ENCODE peak calls at places on chromosome 7, in eight cellular contexts. B is mesendoderm, N is PC-3, Q is astrocyte, O is GM23338, Y is mammary epithelial cell, S is fibroblast of lung, L is GM23248. X is an unnamed sample. For H3K27me3, the result is how much of the 10 kb centered on the place peaks cover.

GRCh38 chr7:55477781-55478374 is 94.4 kb downstream of the VOPP1 start:
- DNase-seq in B (peak), O (peak), Y (peak), S (peak), Q (peak), L (peak), N (no peak), X (no peak)

GRCh38 chr7:110307776-110308175 is 783.2 kb upstream of the LRRN3 start:
- DNase-seq in B (no peak), N (no peak), Y (no peak), L (no peak), O (no peak), Q (no peak), S (peak), X (no peak)

GRCh38 chr7:40888499-40888898 is 753.7 kb downstream of the SUGCT start:
- DNase-seq in L (no peak), B (no peak), O (no peak), Q (no peak), N (no peak), Y (no peak), S (no peak), X (no peak)

GRCh38 chr7:96327429-96327828 is 5.5 kb upstream of the SLC25A13 start:
- DNase-seq in N (peak), S (no peak), Q (no peak), Y (peak), L (no peak), O (no peak), B (no peak), X (no peak)

GRCh38 chr7:103540986-103541385 is 95.0 kb upstream of the SLC26A5 start:
- DNase-seq in Y (no peak), O (no peak), N (no peak), Q (no peak), B (no peak), L (peak), S (no peak), X (no peak)

GRCh38 chr7:158123214-158123613 is 464.4 kb downstream of the PTPRN2 start:
- DNase-seq in Y (no peak), N (no peak), S (no peak), L (no peak), B (no peak), O (no peak), Q (no peak), X (no peak)

GRCh38 chr7:73994023-73994422 is 34.0 kb upstream of the ELN start:
- DNase-seq in Y (no peak), S (no peak), N (no peak), O (no peak), Q (no peak), B (no peak), L (no peak), X (no peak)

GRCh38 chr7:46949270-46949931 is 632.5 kb downstream of the TNS3 start:
- DNase-seq in Q (no peak), L (no peak), N (no peak), O (no peak), Y (no peak), B (no peak), S (no peak), X (no peak)

GRCh38 chr7:130941322-130942210 is 207.6 kb upstream of the KLF14 start:
- DNase-seq in L (no peak), S (peak), Q (peak), Y (peak), O (no peak), B (no peak), N (peak), X (no peak)

GRCh38 chr7:44754802-44755697 is 6.4 kb downstream of the ZMIZ2 start:
- DNase-seq in B (no peak), S (no peak), Y (no peak), L (no peak), Q (no peak), N (no peak), O (no peak), X (no peak)

GRCh38 chr7:121755818-121756501 is 117.0 kb upstream of the PTPRZ1 start:
- DNase-seq in B (peak), N (no peak), O (peak), Y (no peak), L (no peak), S (no peak), Q (no peak), X (no peak)

GRCh38 chr7:36032362-36032818 is 120.7 kb upstream of the EEPD1 start:
- DNase-seq in S (no peak), N (peak), Q (no peak), L (peak), B (no peak), O (no peak), Y (peak), X (no peak)

GRCh38 chr7:111741811-111742240 is 179.5 kb upstream of the IMMP2L start:
- DNase-seq in Y (peak), S (peak), L (peak), N (peak), B (peak), Q (peak), O (peak), X (peak)

GRCh38 chr7:45203947-45204445 is 46.4 kb downstream of the RAMP3 start:
- DNase-seq in Q (no peak), O (no peak), S (peak), L (peak), N (no peak), B (no peak), Y (peak), X (peak)

GRCh38 chr7:25839084-25839769 is 312.8 kb upstream of the NFE2L3 start:
- DNase-seq in N (peak), Y (no peak), O (peak), B (peak), L (peak), Q (no peak), S (no peak), X (no peak)

GRCh38 chr7:27199820-27200760 is at the start of gene HOXA13:
- DNase-seq in Q (no peak), Y (peak), O (peak), B (no peak), S (no peak), L (peak), N (peak), X (peak)

GRCh38 chr7:5638994-5639393 is 142.5 kb downstream of the RNF216 start:
- DNase-seq in Q (no peak), O (peak), Y (no peak), N (no peak), S (no peak), B (peak), L (no peak), X (no peak)

GRCh38 chr7:83921798-83922607 is 272.6 kb downstream of the SEMA3A start:
- DNase-seq in Y (no peak), N (no peak), O (peak), B (no peak), Q (peak), S (peak), L (peak), X (no peak)

GRCh38 chr7:125118444-125118843 is 188.8 kb upstream of the POT1 start:
- DNase-seq in Y (peak), Q (no peak), L (no peak), O (no peak), B (peak), N (no peak), S (no peak), X (no peak)

GRCh38 chr7:28330384-28331070 is 81.8 kb upstream of the CREB5 start:
- DNase-seq in B (no peak), Q (no peak), S (peak), L (peak), O (no peak), Y (no peak), N (no peak), X (peak)

GRCh38 chr7:157719705-157720655 is 383.2 kb downstream of the DNAJB6 start:
- DNase-seq in O (no peak), B (no peak), L (no peak), Q (no peak), N (no peak), S (no peak), Y (no peak), X (no peak)

GRCh38 chr7:27945356-27945755 is 205.4 kb downstream of the TAX1BP1 start:
- DNase-seq in S (no peak), Y (no peak), B (no peak), Q (no peak), L (no peak), O (no peak), N (no peak), X (no peak)

GRCh38 chr7:9022456-9022855 is 589.0 kb downstream of the NXPH1 start:
- DNase-seq in B (no peak), N (no peak), Y (no peak), Q (no peak), O (no peak), L (no peak), S (no peak), X (no peak)

GRCh38 chr7:115475774-115476407 is 554.0 kb downstream of the MDFIC start:
- DNase-seq in N (peak), B (peak), Q (peak), Y (no peak), S (no peak), O (peak), L (no peak), X (no peak)

GRCh38 chr7:83547526-83547925 is 101.4 kb downstream of the SEMA3E start:
- DNase-seq in Q (peak), B (no peak), N (peak), S (peak), Y (peak), O (no peak), L (peak), X (peak)

GRCh38 chr7:111853231-111853990 is 291.1 kb upstream of the IMMP2L start:
- DNase-seq in B (no peak), N (no peak), Q (no peak), L (peak), Y (no peak), S (no peak), O (peak), X (no peak)

GRCh38 chr7:127239814-127240213 is 12.9 kb downstream of the GRM8 start:
- DNase-seq in L (no peak), N (no peak), Y (no peak), Q (no peak), S (no peak), B (peak), O (peak), X (no peak)

GRCh38 chr7:77727936-77728701 is 31.9 kb downstream of the RSBN1L start:
- DNase-seq in Y (no peak), S (peak), B (peak), O (peak), L (peak), N (no peak), Q (peak), X (no peak)

GRCh38 chr7:69577221-69577620 is 21.1 kb upstream of the AUTS2 start:
- DNase-seq in B (no peak), Y (no peak), S (no peak), Q (peak), N (no peak), L (peak), O (no peak), X (no peak)

GRCh38 chr7:73369009-73369408 is 41.0 kb downstream of the FKBP6 start:
- DNase-seq in O (no peak), Y (no peak), S (no peak), B (no peak), Q (no peak), L (no peak), N (no peak), X (no peak)

GRCh38 chr7:96495751-96496216 is 173.9 kb upstream of the SLC25A13 start:
- DNase-seq in Q (no peak), S (no peak), Y (no peak), N (peak), L (no peak), B (no peak), O (peak), X (no peak)

GRCh38 chr7:86926732-86927131 is 132.7 kb downstream of the ELAPOR2 start:
- DNase-seq in Q (peak), N (peak), B (peak), Y (peak), O (peak), L (peak), S (peak), X (peak)

GRCh38 chr7:7761974-7762769 is 43.8 kb upstream of the RPA3 start:
- DNase-seq in L (peak), B (no peak), Q (peak), Y (peak), O (no peak), N (peak), S (peak), X (peak)

GRCh38 chr7:142745783-142746182 is 3.5 kb upstream of the PRSS1 start:
- DNase-seq in L (no peak), B (no peak), Q (no peak), O (no peak), Y (no peak), S (no peak), N (no peak), X (no peak)

GRCh38 chr7:47827886-47828285 is 120.4 kb downstream of the PKD1L1 start:
- DNase-seq in B (no peak), O (no peak), L (no peak), N (no peak), S (no peak), Y (no peak), Q (no peak), X (no peak)

GRCh38 chr7:93923946-93924345 is 2.4 kb downstream of the GNG11 start:
- DNase-seq in Q (peak), N (no peak), Y (no peak), L (peak), S (peak), B (no peak), O (no peak), X (no peak)
- H3K27me3 ChIP-seq in Q (under half), N (under half), Y (under half), L (under half), S (under half), B (under half), O (under half), X (under half)

DNA sequence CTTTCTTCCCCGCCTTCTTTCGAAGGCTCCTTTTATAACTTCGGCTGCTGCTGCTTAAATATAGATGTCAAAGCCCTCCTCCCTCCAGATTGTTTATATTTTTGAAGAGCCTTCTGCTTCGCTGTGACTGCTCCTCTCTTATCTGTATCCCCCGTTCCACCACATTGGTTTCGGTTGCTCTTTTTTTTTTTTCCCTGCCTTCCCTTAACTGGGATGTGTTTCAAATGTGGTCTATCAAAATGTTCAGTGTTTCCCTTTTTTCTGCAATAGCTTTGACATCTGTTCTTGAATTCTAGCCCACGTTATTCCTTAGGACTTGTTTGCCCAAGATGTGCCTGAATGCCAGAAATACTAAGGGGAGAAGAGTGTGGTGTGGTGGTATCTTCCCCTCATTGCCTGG is 96.5 kb downstream of the CUX1 start:
- DNase-seq in O (no peak), L (no peak), B (no peak), S (peak), Q (peak), N (no peak), Y (no peak), X (no peak)
- H3K4me2 ChIP-seq in O (no peak), L (no peak), B (no peak), S (peak), Q (no peak), N (no peak), Y (no peak), X (no peak)

GRCh38 chr7:1060315-1061080 is 16.2 kb downstream of the GPR146 start:
- DNase-seq in S (no peak), Q (no peak), L (no peak), B (peak), O (peak), N (no peak), Y (no peak), X (no peak)
- H3K27ac ChIP-seq in S (no peak), Q (no peak), L (no peak), B (no peak), O (peak), N (no peak), Y (no peak), X (no peak)

DNA sequence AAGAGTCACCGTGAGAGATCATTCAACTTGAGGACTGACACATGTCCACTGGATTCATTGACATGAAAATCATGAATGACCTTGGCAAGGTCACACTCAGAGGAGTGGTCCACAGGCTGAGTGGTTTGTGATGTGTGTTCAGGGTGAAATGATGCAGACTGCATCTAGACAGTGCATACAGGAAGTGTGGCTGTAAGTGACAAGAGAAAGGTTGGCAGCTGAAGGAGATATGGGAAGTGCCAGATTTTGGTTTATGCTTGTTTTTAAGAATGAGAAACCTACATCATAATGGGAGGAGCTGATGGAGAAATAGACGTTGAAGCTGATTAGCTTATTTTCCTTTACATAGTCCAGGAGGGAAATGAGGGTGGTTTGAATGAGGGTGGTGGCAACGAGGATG is 64.8 kb upstream of the VIPR2 start:
- DNase-seq in L (no peak), N (no peak), Y (no peak), Q (no peak), O (no peak), B (no peak), S (no peak), X (no peak)
- H3K27me3 ChIP-seq in L (under half), N (under half), Y (under half), Q (under half), O (under half), B (under half), S (under half), X (under half)

GRCh38 chr7:23476286-23477169 is 6.2 kb upstream of the IGF2BP3 start:
- DNase-seq in S (no peak), Y (no peak), L (no peak), O (no peak), Q (no peak), B (peak), N (no peak), X (no peak)
- H3K4me2 ChIP-seq in S (no peak), Y (no peak), L (no peak), O (peak), Q (no peak), B (peak), N (no peak), X (no peak)

GRCh38 chr7:134942690-134943466 is 43.4 kb upstream of the AGBL3 start:
- DNase-seq in Q (no peak), Y (no peak), N (no peak), B (peak), S (no peak), L (no peak), O (no peak), X (no peak)

GRCh38 chr7:134940711-134941110 is 45.6 kb upstream of the AGBL3 start:
- DNase-seq in B (peak), S (no peak), N (no peak), Q (no peak), O (no peak), Y (peak), L (no peak), X (no peak)

GRCh38 chr7:134941947-134942346 is 44.4 kb upstream of the AGBL3 start:
- DNase-seq in S (no peak), O (peak), Y (no peak), L (peak), N (no peak), Q (no peak), B (peak), X (no peak)

GRCh38 chr7:134939136-134939535 is 47.2 kb upstream of the AGBL3 start:
- DNase-seq in N (no peak), O (no peak), Q (no peak), L (no peak), S (no peak), Y (no peak), B (no peak), X (no peak)

GRCh38 chr7:134941185-134941900 is 45.0 kb upstream of the AGBL3 start:
- DNase-seq in O (peak), Y (peak), N (peak), L (peak), Q (peak), S (peak), B (peak), X (no peak)
- H3K27ac ChIP-seq in O (peak), Y (peak), N (no peak), L (peak), Q (peak), S (no peak), B (no peak), X (no peak)

GRCh38 chr7:108454317-108454673 is 1.9 kb downstream of the NRCAM start:
- DNase-seq in O (no peak), B (no peak), Q (no peak), S (no peak), N (no peak), L (no peak), Y (no peak), X (no peak)
- H3K27me3 ChIP-seq in O (half or more), B (under half), Q (under half), S (under half), N (half or more), L (under half), Y (under half), X (under half)

DNA sequence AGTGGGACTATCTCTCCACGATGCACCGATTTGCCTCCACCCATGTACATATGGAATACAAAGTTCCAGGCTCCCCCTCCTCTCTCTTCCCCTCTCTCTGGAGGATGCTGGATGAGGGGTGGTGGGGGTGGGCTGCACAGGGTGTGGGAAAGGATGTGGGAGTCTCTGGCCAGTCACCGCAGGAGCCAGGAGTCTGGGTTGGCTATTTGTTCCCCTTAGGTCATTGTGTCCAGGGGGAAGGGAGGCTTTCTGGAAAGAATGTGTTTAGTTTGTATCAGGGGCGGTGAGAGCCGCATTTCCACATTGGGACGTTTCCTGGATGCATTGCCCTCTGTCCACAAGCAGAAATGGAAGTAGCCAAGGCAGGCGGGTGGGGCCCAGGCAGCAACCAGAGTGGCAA is 63.4 kb downstream of the ZNF777 start:
- DNase-seq in Y (no peak), N (no peak), S (no peak), B (no peak), Q (no peak), L (no peak), O (no peak), X (no peak)
- H3K4me2 ChIP-seq in Y (no peak), N (no peak), S (no peak), B (no peak), Q (no peak), L (no peak), O (no peak), X (no peak)

GRCh38 chr7:155276032-155276799 is 21.5 kb upstream of the INSIG1 start:
- DNase-seq in Q (no peak), B (no peak), N (no peak), L (no peak), S (no peak), Y (no peak), O (no peak), X (no peak)

GRCh38 chr7:155278921-155279320 is 18.8 kb upstream of the INSIG1 start:
- DNase-seq in S (no peak), N (no peak), L (no peak), Y (no peak), O (no peak), Q (no peak), B (no peak), X (no peak)

GRCh38 chr7:155277385-155277994 is 20.2 kb upstream of the INSIG1 start:
- DNase-seq in Q (no peak), Y (no peak), L (peak), N (peak), S (no peak), O (no peak), B (no peak), X (no peak)

GRCh38 chr7:155274956-155275355 is 22.7 kb upstream of the INSIG1 start:
- DNase-seq in Q (no peak), O (no peak), B (no peak), S (no peak), Y (no peak), N (no peak), L (no peak), X (no peak)

DNA sequence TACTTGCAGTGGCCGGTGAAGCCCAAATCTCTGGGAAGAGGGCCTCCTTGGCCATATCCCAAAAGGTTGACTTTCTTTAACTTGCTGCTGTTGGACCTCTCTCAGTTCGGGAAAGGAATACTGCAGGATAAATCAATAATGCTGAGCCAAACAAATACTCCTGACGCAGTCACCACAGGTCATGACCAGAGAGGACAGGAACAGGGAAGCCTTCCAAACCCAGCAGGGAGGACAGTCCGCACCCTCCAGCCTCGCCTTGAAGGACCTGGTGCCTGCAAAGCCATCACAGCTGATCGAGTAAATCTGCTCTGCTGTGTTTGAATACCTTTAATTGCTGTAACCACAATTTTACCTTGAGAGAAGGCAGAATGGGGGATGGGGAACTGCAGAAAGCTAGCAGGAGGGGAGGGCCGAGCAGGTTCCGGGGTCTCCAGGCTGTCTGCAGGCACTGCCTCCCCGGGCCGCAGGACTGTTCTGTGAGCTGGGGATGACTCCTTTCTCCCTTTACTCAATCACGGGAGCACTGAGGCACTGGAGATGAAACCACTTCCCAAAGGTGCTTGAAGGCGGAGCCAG is 20.8 kb upstream of the INSIG1 start:
- DNase-seq in L (no peak), N (no peak), Y (no peak), B (no peak), Q (no peak), S (no peak), O (no peak), X (no peak)
- H3K27ac ChIP-seq in L (no peak), N (no peak), Y (no peak), B (no peak), Q (no peak), S (no peak), O (no peak), X (no peak)

X was measured in MM.1S.